ENCODE peak calls at places on chromosomes 4 and X, in nine cellular contexts. O, S, B, P, X, D, H, J and K are unnamed samples.

GRCh38 chr4:108168672-108169562 is at the start of gene LEF1:
- DNase-seq in O (peak; percentile 81), S (no peak), B (peak; percentile 83), P (peak; percentile 27), X (peak; percentile 24), D (peak; percentile 9), H (no peak), J (peak; percentile 84), K (peak; percentile 85)

GRCh38 chr4:99323761-99324160 is 2.6 kb upstream of the ADH1B start:
- DNase-seq in O (no peak), S (peak; percentile 72), B (no peak), P (no peak), X (no peak), D (peak; percentile 96), H (no peak), J (no peak), K (no peak)

GRCh38 chrX:39736219-39737211 is 361.2 kb downstream of the BCOR start:
- DNase-seq in O (no peak), S (peak; percentile 71), B (no peak), P (no peak), X (peak; percentile 93), D (peak; percentile 90), H (peak; percentile 84), J (no peak), K (no peak)

GRCh38 chr4:169159614-169160013 is 111.1 kb downstream of the SH3RF1 start:
- DNase-seq in O (no peak), S (no peak), B (no peak), P (no peak), X (no peak), D (peak; percentile 91), H (no peak), J (no peak), K (no peak)

GRCh38 chrX:72123471-72124185 is 8.1 kb downstream of the RTL5 start:
- DNase-seq in O (no peak), S (peak; percentile 49), B (no peak), P (peak; percentile 21), X (no peak), D (peak; percentile 66), H (peak; percentile 77), J (peak; percentile 69), K (no peak)

GRCh38 chr4:84497220-84497834 is 1.8 kb downstream of the NKX6-1 start:
- DNase-seq in O (no peak), S (peak; percentile 16), B (peak; percentile 27), P (no peak), X (peak; percentile 49), D (peak; percentile 8), H (no peak), J (peak; percentile 40), K (no peak)

GRCh38 chrX:77628294-77629025 is 157.6 kb downstream of the ATRX start:
- DNase-seq in O (no peak), S (no peak), B (no peak), P (no peak), X (no peak), D (no peak), H (no peak), J (no peak), K (no peak)

GRCh38 chr4:5824635-5825034 is 68.3 kb downstream of the CRMP1 start:
- DNase-seq in O (peak; percentile 56), S (no peak), B (peak; percentile 43), P (no peak), X (no peak), D (peak; percentile 35), H (no peak), J (no peak), K (no peak)

GRCh38 chr4:121072080-121072835 is at the start of gene NDNF:
- DNase-seq in O (peak; percentile 51), S (peak; percentile 15), B (peak; percentile 42), P (peak; percentile 74), X (peak; percentile 22), D (peak; percentile 54), H (peak; percentile 44), J (peak; percentile 77), K (peak; percentile 76)

GRCh38 chr4:155566241-155566823 is 100.3 kb upstream of the GUCY1A1 start:
- DNase-seq in O (no peak), S (no peak), B (no peak), P (no peak), X (no peak), D (peak; percentile 76), H (no peak), J (no peak), K (no peak)

GRCh38 chr4:164596318-164596878 is 157.5 kb upstream of the SMIM31 start:
- DNase-seq in O (no peak), S (no peak), B (no peak), P (no peak), X (no peak), D (no peak), H (no peak), J (no peak), K (no peak)

GRCh38 chrX:114465689-114466088 is 118.2 kb upstream of the HTR2C start:
- DNase-seq in O (no peak), S (no peak), B (no peak), P (no peak), X (no peak), D (no peak), H (no peak), J (no peak), K (no peak)

GRCh38 chr4:4330794-4331193 is 40.7 kb downstream of the ZBTB49 start:
- DNase-seq in O (no peak), S (no peak), B (no peak), P (no peak), X (no peak), D (no peak), H (no peak), J (no peak), K (no peak)

GRCh38 chrX:113260474-113260873 is 419.8 kb upstream of the AMOT start:
- DNase-seq in O (no peak), S (no peak), B (no peak), P (no peak), X (no peak), D (peak; percentile 0), H (no peak), J (no peak), K (no peak)

GRCh38 chrX:18899796-18900380 is 84.0 kb downstream of the PHKA2 start:
- DNase-seq in O (peak; percentile 48), S (no peak), B (peak; percentile 33), P (no peak), X (no peak), D (no peak), H (no peak), J (peak; percentile 21), K (no peak)

DNA sequence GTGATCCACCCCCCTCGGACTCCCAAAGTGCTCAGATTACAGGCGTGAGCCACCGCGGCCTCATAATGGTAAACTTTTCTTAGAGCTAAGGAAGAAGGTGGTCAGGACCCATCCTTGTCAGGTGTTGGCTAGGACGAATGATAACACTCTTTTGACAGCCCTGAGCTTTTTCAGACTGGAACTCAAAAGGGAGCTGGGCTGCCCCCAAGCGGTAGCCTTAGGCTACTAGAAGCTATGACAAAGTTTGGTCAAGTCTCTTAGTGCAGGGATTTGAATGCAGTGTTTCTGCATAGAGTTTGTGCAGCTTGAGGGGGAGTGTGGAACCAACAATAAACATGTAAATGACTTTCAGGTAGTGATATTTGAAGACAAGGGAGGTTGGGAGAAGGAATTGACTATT is 11.8 kb upstream of the HSD17B10 start:
- DNase-seq in O (peak; percentile 50), S (no peak), B (no peak), P (peak; percentile 67), X (peak; percentile 32), D (peak; percentile 15), H (no peak), J (peak; percentile 44), K (no peak)
- TF ChIP-seq CTCF in O (peak; percentile 62), S (peak; percentile 32), B (peak; percentile 31), P (peak; percentile 18), X (peak; percentile 16), D (peak; percentile 68), H (peak; percentile 52), J (peak; percentile 50), K (peak; percentile 69)

GRCh38 chr4:23853986-23854385 is 35.9 kb downstream of the PPARGC1A start:
- DNase-seq in O (no peak), S (no peak), B (no peak), P (no peak), X (no peak), D (no peak), H (no peak), J (no peak), K (no peak)

GRCh38 chr4:23847158-23847557 is 42.7 kb downstream of the PPARGC1A start:
- DNase-seq in O (no peak), S (no peak), B (no peak), P (no peak), X (no peak), D (no peak), H (no peak), J (no peak), K (no peak)

GRCh38 chr4:23855912-23856605 is 33.8 kb downstream of the PPARGC1A start:
- DNase-seq in O (no peak), S (no peak), B (no peak), P (no peak), X (no peak), D (no peak), H (no peak), J (no peak), K (no peak)

GRCh38 chr4:23856630-23857029 is 33.2 kb downstream of the PPARGC1A start:
- DNase-seq in O (no peak), S (no peak), B (no peak), P (peak; percentile 92), X (peak; percentile 53), D (no peak), H (no peak), J (no peak), K (no peak)

GRCh38 chr4:23851455-23851854 is 38.4 kb downstream of the PPARGC1A start:
- DNase-seq in O (no peak), S (no peak), B (no peak), P (no peak), X (no peak), D (no peak), H (no peak), J (no peak), K (no peak)
- TF ChIP-seq CTCF in O (no peak), S (no peak), B (no peak), P (no peak), X (no peak), D (no peak), H (no peak), J (no peak), K (no peak)

DNA sequence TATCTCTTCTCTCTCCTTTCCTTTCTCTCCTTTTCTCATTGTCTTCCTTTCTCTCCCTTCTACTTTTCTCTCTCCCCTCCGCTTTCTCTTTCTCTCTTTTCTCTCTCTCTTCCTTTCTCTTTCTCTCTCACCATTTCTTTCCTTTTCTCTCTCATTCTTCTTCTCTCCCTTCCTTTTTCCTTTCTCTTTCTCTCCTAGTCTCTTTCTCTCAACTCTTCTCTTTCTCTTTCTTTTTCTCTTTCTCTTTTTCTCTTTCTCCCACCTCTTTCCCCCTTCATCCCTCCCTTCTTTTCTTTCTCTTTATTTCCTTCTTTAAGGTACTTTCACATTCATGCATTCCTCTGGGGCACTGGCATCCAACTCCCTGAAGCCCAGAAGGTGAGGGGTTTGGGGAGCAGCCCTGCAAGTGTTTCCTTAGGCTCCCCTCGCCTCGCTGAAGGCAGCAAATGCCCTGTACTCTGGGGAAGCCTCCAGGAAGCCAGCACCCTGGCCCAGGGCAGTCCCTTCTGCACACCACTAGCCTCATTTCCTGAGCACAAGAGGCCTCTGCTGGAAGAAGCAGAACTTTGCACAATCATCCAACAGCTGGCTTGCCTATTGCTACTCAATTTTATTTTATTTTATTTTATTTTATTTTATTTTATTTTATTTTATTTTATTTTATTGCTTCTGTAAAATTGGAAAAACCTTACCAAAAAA is 124.2 kb downstream of the NFKB1 start:
- DNase-seq in O (peak; percentile 77), S (peak; percentile 39), B (peak; percentile 68), P (peak; percentile 42), X (no peak), D (peak; percentile 52), H (no peak), J (no peak), K (no peak)
- TF ChIP-seq CTCF in O (peak; percentile 56), S (peak; percentile 38), B (peak; percentile 67), P (no peak), X (no peak), D (peak; percentile 41), H (peak; percentile 52), J (no peak), K (peak; percentile 36)

GRCh38 chrX:26851981-26852380 is 611.2 kb downstream of the PPP4R3C start:
- DNase-seq in O (no peak), S (no peak), B (peak; percentile 3), P (no peak), X (no peak), D (no peak), H (no peak), J (no peak), K (no peak)
- TF ChIP-seq CTCF in O (peak; percentile 7), S (no peak), B (no peak), P (no peak), X (no peak), D (no peak), H (peak; percentile 38), J (peak; percentile 10), K (peak; percentile 38)